ENCODE peak calls at places on chromosome 12, in seven cellular contexts. O is CD4-positive, alpha-beta T cell; N is coronary artery; G is IMR-90; Y is GM06990; L is GM23338; V is neural crest cell. Q is an unnamed sample.

GRCh38 chr12:84995646-84996045 is 40.4 kb downstream of the TSPAN19 start:
- DNase-seq in O (no peak), N (no peak), G (peak; percentile 42), Y (no peak), L (no peak), V (no peak), Q (no peak)

GRCh38 chr12:26276709-26277108 is 81.3 kb downstream of the SSPN start:
- DNase-seq in O (no peak), N (no peak), G (no peak), Y (no peak), L (no peak), V (no peak), Q (no peak)

GRCh38 chr12:40597133-40597532 is 95.1 kb upstream of the CNTN1 start:
- DNase-seq in O (no peak), N (no peak), G (no peak), Y (no peak), L (no peak), V (no peak), Q (no peak)

GRCh38 chr12:100794441-100795192 is at the start of gene ANO4:
- DNase-seq in O (no peak), N (no peak), G (peak; percentile 29), Y (no peak), L (peak; percentile 42), V (peak; percentile 5), Q (no peak)

GRCh38 chr12:64835926-64836325 is 11.5 kb downstream of the TBC1D30 start:
- DNase-seq in O (no peak), N (no peak), G (no peak), Y (no peak), L (no peak), V (no peak), Q (no peak)

GRCh38 chr12:1353451-1353850 is 240.9 kb downstream of the FBXL14 start:
- DNase-seq in O (no peak), N (no peak), G (no peak), Y (no peak), L (no peak), V (no peak), Q (no peak)

GRCh38 chr12:56315256-56315625 is 547 bp downstream of the CNPY2 start:
- DNase-seq in O (peak; percentile 7), N (no peak), G (no peak), Y (no peak), L (peak; percentile 35), V (peak; percentile 47), Q (no peak)

GRCh38 chr12:66688836-66689439 is 10.1 kb upstream of the GRIP1 start:
- DNase-seq in O (peak; percentile 21), N (no peak), G (peak; percentile 1), Y (peak; percentile 35), L (peak; percentile 91), V (peak; percentile 35), Q (no peak)

GRCh38 chr12:51970904-51971646 is 19.6 kb downstream of the ACVR1B start:
- DNase-seq in O (peak; percentile 22), N (peak; percentile 29), G (peak; percentile 80), Y (peak; percentile 80), L (peak; percentile 87), V (peak; percentile 31), Q (no peak)

GRCh38 chr12:68352067-68352466 is 19.9 kb upstream of the MDM1 start:
- DNase-seq in O (no peak), N (no peak), G (peak; percentile 77), Y (no peak), L (no peak), V (no peak), Q (no peak)

GRCh38 chr12:69002969-69003368 is 70.0 kb upstream of the CPM start:
- DNase-seq in O (no peak), N (no peak), G (peak; percentile 25), Y (no peak), L (no peak), V (no peak), Q (no peak)

GRCh38 chr12:113082486-113083148 is 26.1 kb downstream of the DTX1 start:
- DNase-seq in O (no peak), N (no peak), G (no peak), Y (no peak), L (no peak), V (no peak), Q (no peak)

DNA sequence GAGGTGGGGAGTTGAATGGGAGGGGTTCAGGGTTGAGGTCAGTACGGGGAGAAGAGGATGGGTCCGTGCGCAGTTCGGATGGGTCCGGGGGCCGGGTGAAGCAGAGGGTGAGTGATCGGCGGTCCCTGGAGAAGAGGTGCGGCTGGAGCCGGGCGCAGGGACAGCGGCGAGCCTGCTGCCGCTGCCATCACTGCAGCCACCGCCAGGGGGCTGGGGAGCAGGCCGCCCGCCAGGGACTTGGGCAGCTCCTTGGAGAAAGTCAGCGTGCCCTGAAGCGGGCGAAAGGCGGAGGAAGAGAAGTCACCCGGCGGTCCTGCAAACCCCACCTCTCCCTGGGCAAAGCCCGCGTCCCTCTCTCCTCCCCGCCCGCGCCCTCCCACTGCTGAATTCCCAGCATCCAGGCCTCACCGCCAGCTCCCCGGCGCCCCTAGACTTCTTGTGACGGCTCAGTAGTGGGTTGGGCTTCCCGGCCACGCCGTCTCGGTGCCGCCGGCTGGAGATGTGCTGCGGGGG is 6.0 kb upstream of the GPR84 start:
- DNase-seq in O (no peak), N (peak; percentile 93), G (peak; percentile 77), Y (no peak), L (peak; percentile 93), V (peak; percentile 87), Q (peak; percentile 95)
- TF ChIP-seq CTCF in O (no peak), N (peak; percentile 98), G (peak; percentile 96), Y (peak; percentile 20), L (peak; percentile 67), V (peak; percentile 93), Q (peak; percentile 97)

GRCh38 chr12:75727577-75727976 is 216.2 kb upstream of the KRR1 start:
- DNase-seq in O (no peak), N (no peak), G (no peak), Y (no peak), L (peak; percentile 71), V (no peak), Q (no peak)

GRCh38 chr12:75724913-75725312 is 213.5 kb upstream of the KRR1 start:
- DNase-seq in O (no peak), N (no peak), G (peak; percentile 92), Y (no peak), L (no peak), V (no peak), Q (no peak)

GRCh38 chr12:75728826-75729225 is 217.4 kb upstream of the KRR1 start:
- DNase-seq in O (no peak), N (no peak), G (no peak), Y (no peak), L (no peak), V (no peak), Q (no peak)

GRCh38 chr12:75722714-75723200 is 211.3 kb upstream of the KRR1 start:
- DNase-seq in O (peak; percentile 30), N (no peak), G (peak; percentile 93), Y (peak; percentile 34), L (no peak), V (no peak), Q (no peak)

GRCh38 chr12:75725505-75726120 is 214.2 kb upstream of the KRR1 start:
- DNase-seq in O (no peak), N (no peak), G (peak; percentile 74), Y (no peak), L (no peak), V (no peak), Q (no peak)
- TF ChIP-seq CTCF in O (no peak), N (no peak), G (no peak), Y (no peak), L (no peak), V (peak; percentile 22), Q (no peak)

DNA sequence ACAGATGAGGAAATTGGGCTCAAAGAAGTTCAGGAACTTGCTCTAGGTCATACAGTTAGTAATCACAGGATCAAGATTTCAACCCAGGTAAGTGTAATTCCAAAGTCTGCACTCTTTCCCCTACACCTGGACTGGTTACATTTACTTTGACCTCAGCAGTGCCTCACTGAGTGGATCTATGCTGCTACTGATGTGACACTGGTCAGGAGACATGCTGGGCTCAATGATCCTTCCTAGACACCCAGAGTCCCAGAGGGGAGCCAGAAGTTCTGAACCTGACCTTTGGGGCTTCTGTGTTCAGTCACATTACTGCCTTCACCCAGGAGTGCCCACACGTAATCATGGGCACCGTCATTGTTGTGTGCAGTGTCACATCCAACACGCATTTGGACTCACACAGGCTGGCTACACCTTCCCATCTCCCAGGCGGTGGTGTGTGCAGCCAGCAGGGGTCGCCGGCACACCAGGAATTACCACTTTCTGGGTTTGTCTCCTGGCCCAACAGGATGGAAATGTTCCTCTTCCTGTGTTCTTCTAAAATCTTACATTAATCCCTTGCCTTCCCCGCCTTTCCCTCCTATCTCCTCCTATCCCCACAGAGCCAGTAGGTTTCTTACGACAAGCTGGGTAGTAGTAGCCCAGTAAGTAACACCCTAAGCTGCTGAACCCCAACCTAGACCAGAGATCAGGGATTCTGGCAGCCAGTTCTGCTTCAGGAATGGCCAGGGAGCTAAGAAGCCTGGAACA is 25.6 kb downstream of the CALCOCO1 start:
- DNase-seq in O (peak; percentile 74), N (peak; percentile 85), G (peak; percentile 66), Y (peak; percentile 59), L (peak; percentile 82), V (peak; percentile 77), Q (peak; percentile 90)
- TF ChIP-seq CTCF in O (peak; percentile 90), N (peak; percentile 85), G (peak; percentile 98), Y (peak; percentile 93), L (peak; percentile 77), V (peak; percentile 93), Q (peak; percentile 96)

GRCh38 chr12:93743999-93744689 is 67.0 kb downstream of the CRADD start:
- DNase-seq in O (no peak), N (no peak), G (no peak), Y (no peak), L (no peak), V (no peak), Q (no peak)

GRCh38 chr12:93743229-93743998 is 66.2 kb downstream of the CRADD start:
- DNase-seq in O (no peak), N (no peak), G (no peak), Y (no peak), L (peak; percentile 4), V (no peak), Q (no peak)

GRCh38 chr12:93741741-93742085 is 64.5 kb downstream of the CRADD start:
- DNase-seq in O (peak; percentile 2), N (no peak), G (no peak), Y (no peak), L (peak; percentile 97), V (peak; percentile 28), Q (no peak)

GRCh38 chr12:93740721-93741120 is 63.5 kb downstream of the CRADD start:
- DNase-seq in O (no peak), N (no peak), G (peak; percentile 6), Y (no peak), L (peak; percentile 11), V (no peak), Q (no peak)

DNA sequence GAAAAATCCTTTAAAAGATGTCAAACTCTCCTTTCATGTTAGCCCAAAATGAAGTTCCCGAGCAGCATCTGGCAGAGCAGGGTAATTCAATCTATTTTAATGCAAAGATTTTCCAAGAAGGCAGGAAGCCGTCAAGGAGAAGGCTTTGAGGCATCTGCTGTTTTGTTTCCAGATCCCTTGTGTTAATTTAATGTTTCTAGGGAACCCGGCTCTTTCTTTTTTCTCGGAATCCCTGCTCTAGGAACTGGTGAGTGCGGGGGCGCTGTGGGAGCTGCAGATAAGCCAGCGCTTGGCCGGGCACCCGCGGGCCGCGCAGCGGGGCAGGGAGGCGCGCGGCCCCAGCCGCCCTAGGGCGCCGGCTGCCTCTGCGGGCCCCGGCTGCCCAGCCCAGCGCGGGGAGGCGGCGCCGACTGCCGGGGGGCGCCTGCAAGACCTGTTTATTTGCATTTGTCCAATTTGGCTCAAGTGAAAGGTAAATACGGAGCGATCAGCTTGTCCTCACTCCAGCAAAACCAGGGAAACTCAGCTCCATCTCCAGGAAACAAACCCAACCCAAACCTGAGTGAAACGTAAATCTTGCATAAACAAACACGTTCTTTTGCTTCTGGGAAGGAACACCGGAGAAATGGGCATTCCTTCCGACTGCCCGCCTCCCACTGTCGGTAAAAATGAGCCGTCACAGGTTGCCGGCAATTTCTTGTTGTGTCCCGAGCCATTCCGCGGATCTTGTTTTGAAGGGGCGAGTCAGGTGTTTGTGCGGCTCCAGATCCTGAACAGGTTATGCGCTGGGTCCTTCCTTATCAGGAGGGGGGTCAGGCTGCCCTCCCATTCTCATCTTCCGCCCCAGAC is 65.1 kb downstream of the CRADD start:
- DNase-seq in O (peak; percentile 41), N (no peak), G (peak; percentile 60), Y (peak; percentile 70), L (peak; percentile 70), V (peak; percentile 60), Q (peak; percentile 89)
- TF ChIP-seq CTCF in O (no peak), N (peak; percentile 14), G (peak; percentile 57), Y (peak; percentile 30), L (peak; percentile 28), V (peak; percentile 49), Q (peak; percentile 46)